ENCODE peak calls at places on chromosomes 2 and 18, in four cellular contexts. P, I, N and Q are unnamed samples.
A peak's percentile ranks its signal among the peaks of the same experiment; 100 is the strongest.

GRCh38 chr2:203018181-203018580 is 3.5 kb downstream of the NBEAL1 start:
- DNase-seq in P (no peak), I (peak; percentile 41), N (peak; percentile 53), Q (no peak)

GRCh38 chr2:145751634-145752033 is 1231.7 kb upstream of the ZEB2 start:
- DNase-seq in P (no peak), I (peak; percentile 69), N (peak; percentile 79), Q (no peak)

GRCh38 chr2:146412625-146413024 is 1432.2 kb upstream of the ACVR2A start:
- DNase-seq in P (no peak), I (no peak), N (no peak), Q (no peak)

GRCh38 chr2:95298471-95299111 is 1.4 kb downstream of the KCNIP3 start:
- DNase-seq in P (no peak), I (no peak), N (no peak), Q (no peak)

GRCh38 chr18:51054764-51055163 is 24.8 kb downstream of the SMAD4 start:
- DNase-seq in P (no peak), I (no peak), N (peak; percentile 46), Q (no peak)

GRCh38 chr2:54256091-54256694 is at the start of gene TSPYL6:
- DNase-seq in P (no peak), I (no peak), N (no peak), Q (no peak)

GRCh38 chr2:7844414-7844961 is 837.4 kb upstream of the ID2 start:
- DNase-seq in P (no peak), I (no peak), N (no peak), Q (no peak)

GRCh38 chr2:219045937-219046550 is 4.7 kb upstream of the CFAP65 start:
- DNase-seq in P (no peak), I (peak; percentile 61), N (peak; percentile 56), Q (peak; percentile 71)

GRCh38 chr2:28209312-28209711 is 183.3 kb upstream of the FOSL2 start:
- DNase-seq in P (no peak), I (peak; percentile 16), N (no peak), Q (no peak)

GRCh38 chr2:177289824-177290632 is 25.5 kb upstream of the NFE2L2 start:
- DNase-seq in P (no peak), I (no peak), N (no peak), Q (no peak)

GRCh38 chr2:233673896-233674295 is 2.2 kb downstream of the UGT1A9 start:
- DNase-seq in P (no peak), I (no peak), N (no peak), Q (no peak)

GRCh38 chr2:112946086-112946485 is 31.7 kb upstream of the IL36G start:
- DNase-seq in P (no peak), I (no peak), N (no peak), Q (no peak)

GRCh38 chr18:53625997-53626599 is 598.4 kb downstream of the MBD2 start:
- DNase-seq in P (no peak), I (no peak), N (no peak), Q (no peak)
- TF ChIP-seq CTCF in P (no peak), I (no peak), N (no peak), Q (no peak)

DNA sequence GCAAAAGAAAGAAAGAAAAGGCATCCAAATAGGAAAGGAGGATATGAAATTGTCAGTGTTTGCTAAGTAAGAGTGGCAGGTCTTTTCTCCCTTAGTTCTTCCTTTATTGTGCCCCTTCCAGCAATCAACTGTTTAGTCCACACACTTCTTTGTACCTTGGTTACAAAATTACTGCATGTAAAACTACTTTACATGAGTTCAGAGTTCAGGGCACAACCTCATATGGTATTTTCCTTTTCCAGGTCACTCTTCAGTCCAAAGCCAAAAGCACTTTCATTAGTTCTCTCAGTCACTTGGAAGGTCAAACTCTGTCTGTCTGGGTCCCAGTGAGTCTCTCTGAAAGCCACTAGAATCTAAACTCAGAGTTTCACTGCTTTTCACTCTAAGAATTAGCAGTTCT is 122.5 kb upstream of the SRD5A2 start:
- DNase-seq in P (no peak), I (no peak), N (no peak), Q (no peak)
- TF ChIP-seq CTCF in P (no peak), I (no peak), N (no peak), Q (no peak)

GRCh38 chr2:45577426-45577825 is 33.6 kb downstream of the SRBD1 start:
- DNase-seq in P (no peak), I (no peak), N (peak; percentile 64), Q (no peak)

GRCh38 chr2:45575881-45576280 is 35.2 kb downstream of the SRBD1 start:
- DNase-seq in P (no peak), I (no peak), N (no peak), Q (no peak)

GRCh38 chr2:45582522-45582921 is 28.5 kb downstream of the SRBD1 start:
- DNase-seq in P (no peak), I (no peak), N (no peak), Q (no peak)

GRCh38 chr2:45572979-45573378 is 38.1 kb downstream of the SRBD1 start:
- DNase-seq in P (no peak), I (no peak), N (no peak), Q (no peak)

DNA sequence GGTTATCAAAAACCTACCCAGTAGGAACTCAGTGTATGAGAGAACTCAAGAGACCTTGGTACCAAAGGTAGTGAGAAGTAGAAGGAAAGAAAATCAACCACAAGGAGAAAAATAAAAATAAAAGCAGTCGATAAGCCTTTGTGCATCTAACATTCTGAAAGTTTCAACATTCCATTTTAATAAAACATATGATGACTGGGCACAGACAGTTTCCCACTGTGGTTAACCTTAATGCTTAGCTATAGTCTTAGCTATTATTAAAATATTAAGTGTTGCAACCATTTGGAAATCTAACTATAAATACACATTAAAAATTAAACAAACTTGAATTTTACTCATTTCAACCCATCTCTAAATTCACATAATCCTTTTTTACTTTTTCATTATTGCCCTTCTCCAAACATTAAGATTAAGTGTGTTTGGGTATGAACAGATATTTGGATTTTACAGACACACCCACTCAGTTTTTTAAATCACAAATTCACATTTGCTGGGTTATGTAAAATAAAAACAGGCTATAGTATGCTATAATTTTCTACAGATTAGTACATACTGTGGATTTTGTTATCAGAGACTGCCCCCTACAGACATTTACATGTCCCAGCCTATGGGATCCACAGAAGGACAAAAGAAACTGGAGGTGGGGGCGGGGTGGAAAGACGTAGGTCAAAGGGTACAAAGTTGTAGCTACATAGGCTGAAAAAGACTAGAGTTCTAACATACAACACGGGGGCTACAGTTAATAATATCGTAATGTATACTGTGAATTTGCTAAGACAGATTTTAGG is 32.8 kb downstream of the SRBD1 start:
- DNase-seq in P (no peak), I (peak; percentile 62), N (peak; percentile 76), Q (no peak)
- TF ChIP-seq CTCF in P (no peak), I (peak; percentile 50), N (peak; percentile 65), Q (peak; percentile 32)

DNA sequence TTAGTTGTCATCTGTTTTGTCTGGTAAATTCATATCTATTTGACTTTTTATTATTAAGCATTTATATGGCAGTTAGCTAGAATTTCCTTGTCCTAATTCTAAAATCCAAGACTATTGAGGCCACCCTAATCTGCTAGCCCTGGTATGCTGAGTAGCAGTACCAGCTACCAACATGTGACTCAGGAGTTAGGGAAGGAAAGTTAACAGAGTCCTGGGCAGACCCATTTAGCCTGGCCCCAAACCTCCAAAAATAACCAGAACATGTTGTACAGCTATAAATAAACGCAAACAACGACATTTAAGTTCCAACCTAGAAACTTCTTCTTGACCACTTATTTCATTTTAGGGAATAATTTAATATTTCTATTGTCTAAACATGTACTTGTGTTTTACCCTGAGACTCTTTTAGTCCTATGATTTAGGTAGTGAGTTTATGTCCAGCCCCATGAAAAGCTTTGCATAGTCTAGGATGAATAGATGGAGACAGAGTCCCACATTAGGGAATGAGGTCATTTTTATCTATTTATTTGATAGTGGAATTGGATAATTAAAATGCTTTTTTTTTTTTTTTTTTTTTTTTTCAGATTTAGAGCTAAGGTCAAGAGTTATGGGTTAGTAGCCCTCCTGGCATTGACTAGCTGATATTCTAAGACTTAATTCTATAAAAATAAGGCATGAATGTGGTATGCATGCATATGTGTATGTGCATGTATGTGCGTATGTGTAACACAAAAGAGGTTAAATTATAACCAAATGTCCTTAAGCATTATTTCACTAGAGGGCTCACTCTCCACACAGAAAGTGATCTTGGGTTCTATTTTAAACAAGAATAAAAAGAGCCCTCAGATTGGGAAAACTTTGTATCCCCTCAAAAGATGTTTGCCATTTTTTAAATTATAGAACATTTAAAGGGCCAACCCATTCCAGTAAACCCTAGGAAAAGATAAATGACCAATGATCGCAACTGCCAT is 160.0 kb upstream of the MAPRE2 start:
- DNase-seq in P (no peak), I (peak; percentile 22), N (peak; percentile 60), Q (no peak)
- TF ChIP-seq CTCF in P (no peak), I (peak; percentile 8), N (peak; percentile 42), Q (peak; percentile 41)

GRCh38 chr2:88184762-88185161 is 14.6 kb downstream of the THNSL2 start:
- DNase-seq in P (no peak), I (no peak), N (no peak), Q (no peak)

GRCh38 chr2:88187927-88188326 is 17.8 kb downstream of the THNSL2 start:
- DNase-seq in P (no peak), I (no peak), N (no peak), Q (no peak)

GRCh38 chr2:88185480-88185879 is 15.3 kb downstream of the THNSL2 start:
- DNase-seq in P (no peak), I (no peak), N (no peak), Q (no peak)

GRCh38 chr2:88188741-88189140 is 18.6 kb downstream of the THNSL2 start:
- DNase-seq in P (no peak), I (peak; percentile 14), N (peak; percentile 5), Q (no peak)

GRCh38 chr2:88187038-88187676 is 17.0 kb downstream of the THNSL2 start:
- DNase-seq in P (peak; percentile 35), I (peak; percentile 51), N (peak; percentile 60), Q (peak; percentile 64)
- TF ChIP-seq CTCF in P (peak; percentile 33), I (peak; percentile 67), N (peak; percentile 79), Q (peak; percentile 83)

DNA sequence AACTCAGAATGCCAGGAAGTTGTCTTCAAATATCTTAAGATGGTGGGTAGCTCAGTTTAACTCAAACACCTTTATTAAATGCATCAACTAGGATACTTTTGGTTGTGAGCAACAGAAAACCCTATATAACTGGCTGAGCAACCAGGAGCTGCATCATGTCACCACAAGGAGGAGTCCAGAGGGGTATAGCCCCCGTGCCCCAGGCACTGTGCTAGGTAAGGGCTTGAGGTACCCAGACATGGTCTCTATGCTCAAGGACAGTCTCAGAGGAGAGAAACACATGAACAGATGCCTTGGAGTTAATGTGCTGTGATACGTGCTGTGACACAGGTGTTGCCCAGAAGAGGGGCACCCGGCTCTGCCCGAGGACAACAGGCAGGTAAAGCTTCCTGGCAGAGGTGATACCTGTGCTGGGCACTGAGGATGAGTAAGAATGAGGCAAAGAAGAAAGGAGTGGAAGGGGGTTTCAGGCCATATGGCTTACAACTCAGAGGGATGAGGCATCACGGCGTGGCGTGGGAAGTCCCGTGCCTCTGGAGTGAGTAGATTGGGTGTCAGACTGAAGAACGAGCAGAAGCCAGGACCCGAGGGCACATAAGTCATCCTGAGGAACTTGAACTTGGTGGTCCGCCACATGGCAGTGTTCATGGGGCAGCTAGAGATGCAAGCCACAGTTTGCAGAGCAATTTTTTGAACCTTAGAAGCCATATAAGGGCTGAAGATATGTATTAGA is 32.0 kb upstream of the CAB39 start:
- DNase-seq in P (no peak), I (no peak), N (no peak), Q (no peak)
- TF ChIP-seq CTCF in P (no peak), I (no peak), N (no peak), Q (no peak)

GRCh38 chr2:47653909-47654789 is 128.8 kb upstream of the MSH6 start:
- DNase-seq in P (no peak), I (peak; percentile 62), N (peak; percentile 41), Q (peak; percentile 19)
- TF ChIP-seq CTCF in P (no peak), I (peak; percentile 55), N (peak; percentile 49), Q (peak; percentile 64)

GRCh38 chr2:40256649-40257048 is 195.2 kb downstream of the SLC8A1 start:
- DNase-seq in P (no peak), I (peak; percentile 15), N (peak; percentile 17), Q (no peak)
- TF ChIP-seq CTCF in P (no peak), I (peak; percentile 36), N (peak; percentile 36), Q (peak; percentile 46)